ENCODE peak calls at places on chromosomes 3 and 15, in eight cellular contexts. One of them, this sample, is unnamed. For H3K4me1 and H3K27me3, the result is how much of the 10 kb centered on the place peaks cover.

GRCh38 chr3:126022741-126023359 is 53.9 kb downstream of the ROPN1B start:
- DNase-seq in H9: peak
- DNase-seq in ovary: no peak
- DNase-seq in HCT116: no peak
- DNase-seq in colonic mucosa: no peak
- DNase-seq in CD8-positive, alpha-beta T cell: no peak
- DNase-seq in psoas muscle: no peak
- DNase-seq in cardiac muscle cell: no peak
- DNase-seq in this sample: no peak

GRCh38 chr3:141288331-141288990 is 56.8 kb downstream of the PXYLP1 start:
- DNase-seq in H9: no peak
- DNase-seq in ovary: no peak
- DNase-seq in HCT116: no peak
- DNase-seq in colonic mucosa: no peak
- DNase-seq in CD8-positive, alpha-beta T cell: no peak
- DNase-seq in psoas muscle: no peak
- DNase-seq in cardiac muscle cell: no peak
- DNase-seq in this sample: no peak

GRCh38 chr15:96329403-96329981 is 1.0 kb upstream of the NR2F2 start:
- DNase-seq in H9: no peak
- DNase-seq in ovary: peak
- DNase-seq in HCT116: no peak
- DNase-seq in colonic mucosa: peak
- DNase-seq in CD8-positive, alpha-beta T cell: no peak
- DNase-seq in psoas muscle: no peak
- DNase-seq in cardiac muscle cell: no peak
- DNase-seq in this sample: no peak

GRCh38 chr15:40028193-40028592 is 10.8 kb downstream of the SRP14 start:
- DNase-seq in H9: no peak
- DNase-seq in ovary: no peak
- DNase-seq in HCT116: no peak
- DNase-seq in colonic mucosa: no peak
- DNase-seq in CD8-positive, alpha-beta T cell: no peak
- DNase-seq in psoas muscle: no peak
- DNase-seq in cardiac muscle cell: no peak
- DNase-seq in this sample: no peak

GRCh38 chr3:64489361-64490044 is 198.3 kb downstream of the ADAMTS9 start:
- DNase-seq in H9: peak
- DNase-seq in ovary: peak
- DNase-seq in HCT116: no peak
- DNase-seq in colonic mucosa: peak
- DNase-seq in CD8-positive, alpha-beta T cell: no peak
- DNase-seq in psoas muscle: no peak
- DNase-seq in cardiac muscle cell: peak
- DNase-seq in this sample: peak

GRCh38 chr15:80745888-80746287 is 33.3 kb upstream of the CEMIP start:
- DNase-seq in H9: no peak
- DNase-seq in ovary: no peak
- DNase-seq in HCT116: no peak
- DNase-seq in colonic mucosa: no peak
- DNase-seq in CD8-positive, alpha-beta T cell: no peak
- DNase-seq in psoas muscle: no peak
- DNase-seq in cardiac muscle cell: no peak
- DNase-seq in this sample: no peak

GRCh38 chr3:141331370-141332318 is 36.7 kb upstream of the ZBTB38 start:
- DNase-seq in H9: no peak
- DNase-seq in ovary: no peak
- DNase-seq in HCT116: peak
- DNase-seq in colonic mucosa: no peak
- DNase-seq in CD8-positive, alpha-beta T cell: no peak
- DNase-seq in psoas muscle: peak
- DNase-seq in cardiac muscle cell: peak
- DNase-seq in this sample: peak

GRCh38 chr15:47466357-47466756 is 250.9 kb upstream of the SEMA6D start:
- DNase-seq in H9: no peak
- DNase-seq in ovary: no peak
- DNase-seq in HCT116: no peak
- DNase-seq in colonic mucosa: no peak
- DNase-seq in CD8-positive, alpha-beta T cell: no peak
- DNase-seq in psoas muscle: no peak
- DNase-seq in cardiac muscle cell: no peak
- DNase-seq in this sample: peak

GRCh38 chr3:197417896-197418618 is 119.6 kb upstream of the DLG1 start:
- DNase-seq in H9: no peak
- DNase-seq in ovary: no peak
- DNase-seq in HCT116: no peak
- DNase-seq in colonic mucosa: no peak
- DNase-seq in CD8-positive, alpha-beta T cell: no peak
- DNase-seq in psoas muscle: no peak
- DNase-seq in cardiac muscle cell: no peak
- DNase-seq in this sample: no peak

GRCh38 chr3:194318511-194319161 is 32.5 kb downstream of the CPN2 start:
- DNase-seq in H9: no peak
- DNase-seq in ovary: no peak
- DNase-seq in HCT116: no peak
- DNase-seq in colonic mucosa: no peak
- DNase-seq in CD8-positive, alpha-beta T cell: no peak
- DNase-seq in psoas muscle: no peak
- DNase-seq in cardiac muscle cell: no peak
- DNase-seq in this sample: no peak

GRCh38 chr15:99130765-99131440 is 26.0 kb downstream of the SYNM start:
- DNase-seq in H9: no peak
- DNase-seq in ovary: no peak
- DNase-seq in HCT116: no peak
- DNase-seq in colonic mucosa: no peak
- DNase-seq in CD8-positive, alpha-beta T cell: no peak
- DNase-seq in psoas muscle: no peak
- DNase-seq in cardiac muscle cell: no peak
- DNase-seq in this sample: no peak

GRCh38 chr15:66808181-66808824 is 106.3 kb downstream of the SMAD6 start:
- DNase-seq in H9: no peak
- DNase-seq in ovary: no peak
- DNase-seq in HCT116: no peak
- DNase-seq in colonic mucosa: no peak
- DNase-seq in CD8-positive, alpha-beta T cell: no peak
- DNase-seq in psoas muscle: no peak
- DNase-seq in cardiac muscle cell: no peak
- DNase-seq in this sample: no peak

GRCh38 chr3:178159691-178160090 is 376.5 kb upstream of the KCNMB2 start:
- DNase-seq in H9: no peak
- DNase-seq in ovary: no peak
- DNase-seq in HCT116: no peak
- DNase-seq in colonic mucosa: no peak
- DNase-seq in CD8-positive, alpha-beta T cell: no peak
- DNase-seq in psoas muscle: no peak
- DNase-seq in cardiac muscle cell: no peak
- DNase-seq in this sample: no peak

GRCh38 chr3:169812124-169812843 is 386 bp upstream of the LRRIQ4 start:
- DNase-seq in H9: peak
- DNase-seq in ovary: peak
- DNase-seq in HCT116: no peak
- DNase-seq in colonic mucosa: peak
- DNase-seq in CD8-positive, alpha-beta T cell: peak
- DNase-seq in psoas muscle: peak
- DNase-seq in cardiac muscle cell: peak
- DNase-seq in this sample: no peak

GRCh38 chr3:171101982-171102610 is 75.6 kb upstream of the SLC2A2 start:
- DNase-seq in H9: no peak
- DNase-seq in ovary: no peak
- DNase-seq in HCT116: no peak
- DNase-seq in colonic mucosa: no peak
- DNase-seq in CD8-positive, alpha-beta T cell: no peak
- DNase-seq in psoas muscle: no peak
- DNase-seq in cardiac muscle cell: no peak
- DNase-seq in this sample: peak

GRCh38 chr3:108086653-108087052 is 4.2 kb downstream of the CD47 start:
- DNase-seq in H9: no peak
- DNase-seq in ovary: no peak
- DNase-seq in HCT116: no peak
- DNase-seq in colonic mucosa: no peak
- DNase-seq in CD8-positive, alpha-beta T cell: no peak
- DNase-seq in psoas muscle: no peak
- DNase-seq in cardiac muscle cell: no peak
- DNase-seq in this sample: no peak
- H3K4me1 ChIP-seq in H9: under half
- H3K4me1 ChIP-seq in ovary: under half
- H3K4me1 ChIP-seq in HCT116: under half
- H3K4me1 ChIP-seq in colonic mucosa: under half
- H3K4me1 ChIP-seq in CD8-positive, alpha-beta T cell: half or more
- H3K4me1 ChIP-seq in psoas muscle: under half
- H3K4me1 ChIP-seq in cardiac muscle cell: under half
- H3K4me1 ChIP-seq in this sample: under half

GRCh38 chr15:83654379-83655236 is 685 bp downstream of the ADAMTSL3 start:
- DNase-seq in H9: peak
- DNase-seq in ovary: no peak
- DNase-seq in HCT116: no peak
- DNase-seq in colonic mucosa: no peak
- DNase-seq in CD8-positive, alpha-beta T cell: no peak
- DNase-seq in psoas muscle: peak
- DNase-seq in cardiac muscle cell: peak
- DNase-seq in this sample: no peak

GRCh38 chr15:83655237-83655616 is 1.3 kb downstream of the ADAMTSL3 start:
- DNase-seq in H9: no peak
- DNase-seq in ovary: no peak
- DNase-seq in HCT116: no peak
- DNase-seq in colonic mucosa: no peak
- DNase-seq in CD8-positive, alpha-beta T cell: no peak
- DNase-seq in psoas muscle: no peak
- DNase-seq in cardiac muscle cell: no peak
- DNase-seq in this sample: no peak

GRCh38 chr15:83652606-83653204 is 1.2 kb upstream of the ADAMTSL3 start:
- DNase-seq in H9: no peak
- DNase-seq in ovary: no peak
- DNase-seq in HCT116: no peak
- DNase-seq in colonic mucosa: no peak
- DNase-seq in CD8-positive, alpha-beta T cell: no peak
- DNase-seq in psoas muscle: no peak
- DNase-seq in cardiac muscle cell: no peak
- DNase-seq in this sample: no peak

GRCh38 chr15:83653288-83653638 is 660 bp upstream of the ADAMTSL3 start:
- DNase-seq in H9: no peak
- DNase-seq in ovary: peak
- DNase-seq in HCT116: no peak
- DNase-seq in colonic mucosa: no peak
- DNase-seq in CD8-positive, alpha-beta T cell: no peak
- DNase-seq in psoas muscle: no peak
- DNase-seq in cardiac muscle cell: no peak
- DNase-seq in this sample: no peak

DNA sequence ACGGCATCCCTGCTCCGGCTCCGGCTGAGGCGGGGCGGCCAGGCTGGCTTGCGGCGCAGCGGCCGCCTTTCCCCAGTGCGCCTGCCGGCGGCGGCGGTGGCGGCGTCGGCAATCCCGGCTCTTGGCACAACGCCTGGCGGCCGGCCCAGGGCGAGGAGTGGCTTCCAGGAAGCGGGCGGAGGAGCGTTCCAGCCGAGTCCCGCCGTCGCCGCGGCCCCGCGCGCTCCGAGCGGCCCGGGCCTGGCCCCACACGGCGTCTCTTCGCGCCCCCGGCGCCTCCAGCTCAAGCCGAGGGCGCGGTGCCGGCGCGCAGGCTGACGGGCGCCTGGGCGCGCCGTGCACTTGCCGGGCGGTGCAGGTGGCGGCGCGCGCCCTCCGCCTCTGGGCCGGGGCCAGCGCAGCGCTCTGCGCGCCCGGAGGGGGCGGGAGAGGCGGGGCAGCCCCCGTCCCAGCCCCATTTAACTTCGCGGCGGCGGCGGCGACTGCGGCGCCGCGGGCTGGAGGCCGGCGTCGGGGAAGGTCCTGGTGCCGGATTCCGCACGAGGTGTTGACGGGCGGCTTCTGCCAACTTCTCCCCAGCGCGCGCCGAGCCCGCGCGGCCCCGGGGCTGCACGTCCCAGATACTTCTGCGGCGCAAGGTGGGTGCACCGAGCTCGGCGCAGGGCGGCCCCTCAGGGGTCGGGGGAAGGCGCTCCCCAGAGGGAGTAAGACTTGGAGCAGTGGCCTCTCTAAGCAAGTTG is at the start of gene ADAMTSL3:
- DNase-seq in H9: peak
- DNase-seq in ovary: peak
- DNase-seq in HCT116: no peak
- DNase-seq in colonic mucosa: peak
- DNase-seq in CD8-positive, alpha-beta T cell: no peak
- DNase-seq in psoas muscle: peak
- DNase-seq in cardiac muscle cell: peak
- DNase-seq in this sample: peak
- H3K27me3 ChIP-seq in H9: under half
- H3K27me3 ChIP-seq in ovary: under half
- H3K27me3 ChIP-seq in HCT116: under half
- H3K27me3 ChIP-seq in colonic mucosa: under half
- H3K27me3 ChIP-seq in CD8-positive, alpha-beta T cell: under half
- H3K27me3 ChIP-seq in psoas muscle: under half
- H3K27me3 ChIP-seq in cardiac muscle cell: half or more
- H3K27me3 ChIP-seq in this sample: half or more

GRCh38 chr3:18412684-18413083 is 12.5 kb downstream of the SATB1 start:
- DNase-seq in H9: no peak
- DNase-seq in ovary: no peak
- DNase-seq in HCT116: no peak
- DNase-seq in colonic mucosa: no peak
- DNase-seq in CD8-positive, alpha-beta T cell: no peak
- DNase-seq in psoas muscle: no peak
- DNase-seq in cardiac muscle cell: no peak
- DNase-seq in this sample: no peak
- H3K4me1 ChIP-seq in H9: under half
- H3K4me1 ChIP-seq in ovary: under half
- H3K4me1 ChIP-seq in HCT116: under half
- H3K4me1 ChIP-seq in colonic mucosa: under half
- H3K4me1 ChIP-seq in CD8-positive, alpha-beta T cell: half or more
- H3K4me1 ChIP-seq in psoas muscle: under half
- H3K4me1 ChIP-seq in cardiac muscle cell: under half
- H3K4me1 ChIP-seq in this sample: under half

GRCh38 chr3:57152761-57153160 is 12.4 kb downstream of the IL17RD start:
- DNase-seq in H9: no peak
- DNase-seq in ovary: no peak
- DNase-seq in HCT116: no peak
- DNase-seq in colonic mucosa: no peak
- DNase-seq in CD8-positive, alpha-beta T cell: no peak
- DNase-seq in psoas muscle: no peak
- DNase-seq in cardiac muscle cell: no peak
- DNase-seq in this sample: no peak

GRCh38 chr3:57152150-57152549 is 13.0 kb downstream of the IL17RD start:
- DNase-seq in H9: no peak
- DNase-seq in ovary: no peak
- DNase-seq in HCT116: no peak
- DNase-seq in colonic mucosa: no peak
- DNase-seq in CD8-positive, alpha-beta T cell: no peak
- DNase-seq in psoas muscle: no peak
- DNase-seq in cardiac muscle cell: peak
- DNase-seq in this sample: no peak

GRCh38 chr3:57147071-57147470 is 18.1 kb downstream of the IL17RD start:
- DNase-seq in H9: no peak
- DNase-seq in ovary: no peak
- DNase-seq in HCT116: no peak
- DNase-seq in colonic mucosa: no peak
- DNase-seq in CD8-positive, alpha-beta T cell: no peak
- DNase-seq in psoas muscle: no peak
- DNase-seq in cardiac muscle cell: no peak
- DNase-seq in this sample: no peak

GRCh38 chr3:57151021-57151449 is 14.1 kb downstream of the IL17RD start:
- DNase-seq in H9: no peak
- DNase-seq in ovary: no peak
- DNase-seq in HCT116: no peak
- DNase-seq in colonic mucosa: no peak
- DNase-seq in CD8-positive, alpha-beta T cell: no peak
- DNase-seq in psoas muscle: no peak
- DNase-seq in cardiac muscle cell: no peak
- DNase-seq in this sample: no peak

GRCh38 chr3:57150097-57150496 is 15.1 kb downstream of the IL17RD start:
- DNase-seq in H9: no peak
- DNase-seq in ovary: no peak
- DNase-seq in HCT116: no peak
- DNase-seq in colonic mucosa: no peak
- DNase-seq in CD8-positive, alpha-beta T cell: no peak
- DNase-seq in psoas muscle: no peak
- DNase-seq in cardiac muscle cell: no peak
- DNase-seq in this sample: no peak
- H3K27me3 ChIP-seq in H9: under half
- H3K27me3 ChIP-seq in ovary: under half
- H3K27me3 ChIP-seq in HCT116: under half
- H3K27me3 ChIP-seq in colonic mucosa: under half
- H3K27me3 ChIP-seq in CD8-positive, alpha-beta T cell: under half
- H3K27me3 ChIP-seq in psoas muscle: under half
- H3K27me3 ChIP-seq in cardiac muscle cell: under half
- H3K27me3 ChIP-seq in this sample: under half